ENCODE peak calls at places on chromosomes 3 and 15, in six cellular contexts. R is caudate nucleus, M is OCI-M1, N is NCI-H774, J is GM03348, T is H4. O is an unnamed sample.

GRCh38 chr3:70531063-70531657 is 218.7 kb upstream of the MDFIC2 start:
- DNase-seq in R (no peak), M (peak; percentile 29), N (peak; percentile 3), J (peak; percentile 49), T (no peak), O (peak; percentile 15)

GRCh38 chr15:55526559-55527036 is 18.6 kb upstream of the DNAAF4 start:
- DNase-seq in R (no peak), M (peak; percentile 82), N (no peak), J (peak; percentile 67), T (peak; percentile 71), O (peak; percentile 81)

GRCh38 chr15:45612790-45613415 is 21.9 kb upstream of the SQOR start:
- DNase-seq in R (no peak), M (no peak), N (no peak), J (peak; percentile 24), T (no peak), O (peak; percentile 61)

GRCh38 chr3:127822836-127823589 is 698 bp upstream of the MGLL start:
- DNase-seq in R (no peak), M (no peak), N (no peak), J (peak; percentile 89), T (no peak), O (peak; percentile 35)

GRCh38 chr3:67291287-67292252 is 293.5 kb downstream of the KBTBD8 start:
- DNase-seq in R (no peak), M (no peak), N (no peak), J (no peak), T (no peak), O (no peak)

GRCh38 chr3:195015021-195015420 is 255.9 kb downstream of the XXYLT1 start:
- DNase-seq in R (no peak), M (peak; percentile 55), N (no peak), J (no peak), T (no peak), O (no peak)

GRCh38 chr3:160098946-160099626 is 110.5 kb downstream of the IL12A start:
- DNase-seq in R (no peak), M (no peak), N (no peak), J (peak; percentile 12), T (no peak), O (no peak)

GRCh38 chr3:143171656-143172055 is 52.1 kb downstream of the CHST2 start:
- DNase-seq in R (no peak), M (no peak), N (no peak), J (peak; percentile 39), T (no peak), O (peak; percentile 43)

GRCh38 chr15:67149859-67150824 is 84.7 kb downstream of the SMAD3 start:
- DNase-seq in R (no peak), M (peak; percentile 79), N (no peak), J (peak; percentile 84), T (peak; percentile 99), O (peak; percentile 98)

GRCh38 chr3:24496529-24497482 is 2.2 kb upstream of the THRB start:
- DNase-seq in R (no peak), M (peak; percentile 86), N (no peak), J (peak; percentile 76), T (peak; percentile 67), O (peak; percentile 81)

GRCh38 chr15:28098766-28099554 is at the start of gene OCA2:
- DNase-seq in R (no peak), M (peak; percentile 50), N (peak; percentile 32), J (peak; percentile 72), T (no peak), O (no peak)

GRCh38 chr3:117873236-117873635 is 1161.4 kb downstream of the IGSF11 start:
- DNase-seq in R (peak; percentile 3), M (no peak), N (no peak), J (no peak), T (peak; percentile 73), O (no peak)